ENCODE peak calls at places on chromosomes 16 and 17, in seven cellular contexts. Q, E, G, J, Y, P and W are unnamed samples. For H3K4me1, the result is how much of the 10 kb centered on the place peaks cover.

GRCh38 chr17:44014437-44015172 is at the start of gene TMEM101:
- DNase-seq in E (peak), Y (peak), Q (peak), G (peak), P (peak), J (peak), W (peak)

GRCh38 chr17:48510761-48511604 is 19.8 kb downstream of the HOXB1 start:
- DNase-seq in Y (no peak), E (no peak), P (no peak), G (no peak), J (no peak), Q (no peak), W (no peak)

GRCh38 chr17:3026856-3027751 is 36.3 kb downstream of the OR1D5 start:
- DNase-seq in Y (peak), G (peak), E (no peak), P (no peak), Q (peak), J (no peak), W (no peak)

GRCh38 chr17:43601280-43602050 is 55.3 kb upstream of the ETV4 start:
- DNase-seq in Y (no peak), E (peak), Q (no peak), G (no peak), P (peak), J (no peak), W (no peak)

GRCh38 chr17:1999557-2000251 is 25.4 kb downstream of the RTN4RL1 start:
- DNase-seq in P (no peak), E (peak), J (no peak), Y (no peak), G (peak), Q (peak), W (no peak)

GRCh38 chr16:61210039-61210438 is 826.2 kb downstream of the CDH8 start:
- DNase-seq in Y (no peak), J (no peak), E (no peak), G (no peak), Q (no peak), P (no peak), W (no peak)

GRCh38 chr17:560379-560935 is 154.2 kb downstream of the VPS53 start:
- DNase-seq in G (no peak), Q (no peak), Y (no peak), E (no peak), J (no peak), P (no peak), W (no peak)

GRCh38 chr16:1158456-1159324 is 5.8 kb downstream of the CACNA1H start:
- DNase-seq in P (peak), Y (no peak), E (no peak), Q (no peak), G (no peak), J (no peak), W (no peak)

GRCh38 chr16:54633943-54634362 is 296.7 kb upstream of the IRX5 start:
- DNase-seq in Q (no peak), P (no peak), Y (no peak), E (no peak), G (no peak), J (peak), W (no peak)

GRCh38 chr16:88951989-88952388 is 25.0 kb downstream of the CBFA2T3 start:
- DNase-seq in E (no peak), Y (peak), J (no peak), G (no peak), Q (no peak), P (no peak), W (no peak)

GRCh38 chr17:50947844-50948514 is 81.8 kb upstream of the TOB1 start:
- DNase-seq in J (no peak), P (no peak), G (peak), E (peak), Y (peak), Q (peak), W (no peak)

GRCh38 chr16:30371248-30371816 is 1.0 kb upstream of the TBC1D10B start:
- DNase-seq in Y (no peak), G (no peak), E (no peak), P (no peak), J (no peak), Q (no peak), W (no peak)

GRCh38 chr16:75042423-75043174 is 43.8 kb downstream of the ZNRF1 start:
- DNase-seq in Y (no peak), G (no peak), Q (no peak), J (no peak), P (no peak), E (no peak), W (no peak)

GRCh38 chr16:53896711-53897110 is 192.8 kb downstream of the FTO start:
- DNase-seq in E (no peak), P (no peak), G (no peak), J (no peak), Y (no peak), Q (no peak), W (no peak)

DNA sequence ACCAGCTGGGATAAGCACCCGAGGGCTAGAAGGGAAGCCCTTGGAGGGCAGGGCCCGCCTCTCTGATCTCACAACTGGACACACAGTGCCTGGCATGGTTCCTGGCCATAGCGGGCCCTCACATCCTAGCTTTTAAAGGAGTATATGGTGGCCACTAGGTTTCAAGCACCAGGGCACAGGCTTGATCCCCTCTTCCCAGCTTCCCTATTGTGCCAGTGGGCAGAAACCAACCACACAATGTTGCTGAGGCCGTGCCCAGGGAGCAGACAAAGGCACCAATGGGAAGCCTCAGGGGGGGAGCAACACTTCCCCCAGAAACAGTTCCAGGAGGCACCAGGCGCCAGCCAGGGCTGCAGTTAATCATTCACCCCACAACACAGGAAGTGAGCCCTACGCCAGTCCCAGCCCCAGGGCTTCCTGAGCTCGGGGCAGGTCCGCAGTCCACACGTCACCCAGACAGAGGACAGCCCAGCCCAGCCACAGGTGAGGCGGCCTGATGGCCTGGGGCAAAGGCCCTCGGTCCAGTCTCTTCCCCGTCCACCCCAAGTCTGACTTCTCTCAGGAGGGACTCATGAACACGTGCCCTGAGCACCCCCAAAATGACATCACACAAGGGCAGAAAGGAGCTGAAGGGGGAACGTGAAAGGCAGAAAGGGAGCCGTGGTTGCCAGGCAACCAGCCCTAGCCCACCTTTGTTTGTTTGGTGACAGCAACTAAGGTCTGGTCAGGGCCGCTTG is 12.8 kb downstream of the SMIM5 start:
- DNase-seq in J (peak), Q (peak), E (peak), Y (peak), P (no peak), G (peak), W (peak)
- TF ChIP-seq CTCF in J (no peak), Q (no peak), E (no peak), Y (no peak), P (no peak), G (no peak), W (no peak)

DNA sequence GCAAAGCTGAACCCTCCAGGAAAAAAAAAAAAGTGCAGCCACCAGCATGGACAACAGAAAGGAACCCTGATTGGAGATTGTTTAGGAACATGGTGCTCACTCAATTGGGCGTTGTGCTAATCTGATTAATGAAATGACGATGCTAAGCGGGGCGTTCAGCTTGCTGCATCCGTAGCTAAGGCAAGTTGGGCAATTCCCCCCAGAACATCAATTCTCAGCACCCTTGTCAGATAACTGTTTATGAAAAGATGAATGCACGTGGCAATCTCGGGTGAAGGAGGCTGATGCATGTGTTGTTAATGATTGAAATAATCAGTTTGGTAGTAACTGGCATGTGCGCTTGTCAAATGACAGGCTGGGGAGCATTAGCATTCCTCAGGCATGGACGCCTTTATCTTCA is 57.0 kb downstream of the HS3ST3A1 start:
- DNase-seq in J (no peak), P (no peak), G (no peak), E (no peak), Y (no peak), Q (no peak), W (no peak)
- H3K27ac ChIP-seq in J (peak), P (no peak), G (peak), E (no peak), Y (no peak), Q (no peak), W (no peak)

GRCh38 chr17:66190738-66191606 is 961 bp downstream of the CEP112 start:
- DNase-seq in J (peak), P (no peak), Y (no peak), Q (no peak), G (no peak), E (no peak), W (no peak)

GRCh38 chr17:66185842-66186241 is 6.1 kb downstream of the CEP112 start:
- DNase-seq in Y (no peak), E (no peak), Q (no peak), J (no peak), G (no peak), P (no peak), W (no peak)

GRCh38 chr17:66187718-66188117 is 4.2 kb downstream of the CEP112 start:
- DNase-seq in G (no peak), Q (no peak), P (no peak), Y (no peak), E (no peak), J (no peak), W (no peak)

GRCh38 chr17:66192378-66192687 is 400 bp upstream of the CEP112 start:
- DNase-seq in P (no peak), E (no peak), Y (no peak), J (no peak), G (no peak), Q (no peak), W (no peak)

GRCh38 chr17:66191607-66192377 is at the start of gene CEP112:
- DNase-seq in Q (peak), J (peak), E (peak), Y (peak), P (peak), G (peak), W (peak)
- H3K4me1 ChIP-seq in Q (under half), J (under half), E (under half), Y (under half), P (under half), G (under half), W (under half)

DNA sequence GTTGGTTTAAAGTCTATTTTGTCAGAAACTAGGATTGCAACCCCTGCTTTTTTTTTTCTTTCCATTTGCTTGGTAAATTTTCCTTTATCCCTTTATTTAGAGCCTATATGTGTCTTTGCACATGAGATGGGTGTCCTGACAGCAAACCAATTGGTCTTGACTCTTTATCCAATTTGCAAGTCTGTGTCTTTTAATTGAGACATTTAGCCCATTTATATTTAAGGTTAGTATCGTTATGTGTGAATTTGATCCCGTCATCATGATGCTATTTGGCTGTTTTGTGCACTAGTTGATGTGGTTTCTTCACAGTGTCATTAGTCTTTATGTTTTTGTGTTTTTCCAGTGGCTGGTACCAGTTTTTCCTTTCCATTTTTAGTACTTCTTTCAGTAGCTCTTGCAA is 127.7 kb upstream of the ZNF267 start:
- DNase-seq in Q (no peak), Y (no peak), J (no peak), E (no peak), P (no peak), G (no peak), W (no peak)
- TF ChIP-seq CTCF in Q (no peak), Y (no peak), J (no peak), E (no peak), P (no peak), G (no peak), W (no peak)

GRCh38 chr17:72751746-72752145 is 340.7 kb downstream of the SLC39A11 start:
- DNase-seq in P (no peak), E (no peak), J (no peak), Q (no peak), G (no peak), Y (no peak), W (no peak)
- H3K27ac ChIP-seq in P (no peak), E (no peak), J (no peak), Q (no peak), G (no peak), Y (no peak), W (no peak)

GRCh38 chr17:77874303-77875050 is 84.0 kb upstream of the TNRC6C start:
- DNase-seq in G (no peak), J (no peak), P (no peak), Y (peak), Q (peak), E (no peak), W (no peak)

GRCh38 chr17:77869665-77870132 is 88.8 kb upstream of the TNRC6C start:
- DNase-seq in G (peak), Q (peak), P (no peak), E (no peak), Y (peak), J (no peak), W (no peak)

GRCh38 chr17:77873518-77874302 is 84.8 kb upstream of the TNRC6C start:
- DNase-seq in P (no peak), E (no peak), Y (peak), Q (peak), G (no peak), J (no peak), W (no peak)

GRCh38 chr17:77872714-77873517 is 85.6 kb upstream of the TNRC6C start:
- DNase-seq in J (no peak), E (no peak), P (no peak), Y (peak), G (no peak), Q (peak), W (no peak)

DNA sequence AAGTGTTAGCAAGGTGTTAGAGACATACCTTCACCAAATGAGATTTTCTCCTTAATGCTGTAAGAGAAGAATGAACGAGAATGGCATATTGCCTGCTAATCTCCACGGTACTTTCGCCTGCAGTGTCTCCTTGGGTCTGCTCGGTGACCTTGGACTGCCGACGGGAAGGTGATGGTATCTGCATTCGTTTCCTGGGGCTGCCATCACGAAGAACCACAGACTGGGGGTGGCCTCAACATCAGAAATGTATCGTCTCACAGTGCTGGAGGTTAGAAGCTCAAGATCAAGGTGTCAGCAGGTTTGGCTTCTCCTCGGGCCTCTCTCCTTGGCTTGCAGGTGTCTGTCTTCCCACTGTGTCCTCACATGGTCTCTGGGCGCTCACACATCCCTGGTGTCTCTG is 86.3 kb upstream of the TNRC6C start:
- DNase-seq in J (no peak), P (no peak), E (no peak), G (no peak), Q (peak), Y (peak), W (no peak)
- H3K4me1 ChIP-seq in J (under half), P (under half), E (under half), G (under half), Q (under half), Y (under half), W (under half)